ENCODE peak calls at places on chromosomes 11 and 22, in five cellular contexts. G is CD4-positive, alpha-beta memory T cell; U is DMS79; T is fibroblast of the conjunctiva; O is brain microvascular endothelial cell. S is an unnamed sample.
A peak's percentile ranks its signal among the peaks of the same experiment; 100 is the strongest.

GRCh38 chr11:69702239-69702668 is 1.6 kb downstream of the FGF19 start:
- DNase-seq in T (no peak), U (no peak), G (no peak), O (no peak), S (no peak)

GRCh38 chr22:35914665-35915476 is 113.8 kb downstream of the RBFOX2 start:
- DNase-seq in G (no peak), T (peak; percentile 78), U (peak; percentile 67), O (peak; percentile 82), S (peak; percentile 78)

GRCh38 chr22:30582788-30583575 is 8.5 kb upstream of the GAL3ST1 start:
- DNase-seq in O (no peak), T (no peak), U (no peak), G (no peak), S (no peak)

GRCh38 chr11:123174196-123175183 is 20.6 kb downstream of the CLMP start:
- DNase-seq in T (peak; percentile 90), O (peak; percentile 78), G (no peak), U (no peak), S (no peak)

GRCh38 chr11:115117931-115118479 is 386.2 kb downstream of the CADM1 start:
- DNase-seq in T (no peak), O (no peak), U (no peak), G (no peak), S (no peak)

GRCh38 chr11:130388607-130389205 is 39.7 kb downstream of the ADAMTS8 start:
- DNase-seq in U (no peak), T (no peak), G (no peak), O (no peak), S (no peak)

GRCh38 chr22:38172489-38173155 is 9.0 kb downstream of the PLA2G6 start:
- DNase-seq in G (peak; percentile 84), O (peak; percentile 29), U (no peak), T (no peak), S (peak; percentile 89)

GRCh38 chr11:117717485-117718314 is 79.3 kb downstream of the DSCAML1 start:
- DNase-seq in T (no peak), U (peak; percentile 90), G (no peak), O (no peak), S (peak; percentile 59)

GRCh38 chr11:114938799-114939198 is 260.5 kb downstream of the NXPE2 start:
- DNase-seq in O (no peak), U (no peak), G (no peak), T (no peak), S (no peak)

GRCh38 chr11:102367364-102367763 is 20.4 kb downstream of the BIRC2 start:
- DNase-seq in G (no peak), T (no peak), O (no peak), U (no peak), S (no peak)

GRCh38 chr11:18046116-18046777 is at the start of gene TPH1:
- DNase-seq in G (no peak), O (peak; percentile 34), T (no peak), U (no peak), S (peak; percentile 48)

S was measured in Calu3.